ENCODE peak calls at places on chromosome 3, in four cellular contexts. Y, J, I and O are unnamed samples.
A peak's percentile ranks its signal among the peaks of the same experiment; 100 is the strongest.

GRCh38 chr3:157491136-157491535 is 12.1 kb downstream of the VEPH1 start:
- DNase-seq in Y (no peak), J (no peak), I (no peak), O (peak; percentile 5)

GRCh38 chr3:100082108-100082642 is 32.1 kb downstream of the FILIP1L start:
- DNase-seq in Y (no peak), J (no peak), I (no peak), O (no peak)

GRCh38 chr3:171646357-171647133 is 163.7 kb downstream of the PLD1 start:
- DNase-seq in Y (no peak), J (no peak), I (peak; percentile 78), O (peak; percentile 8)

GRCh38 chr3:14418670-14419250 is 16.4 kb downstream of the SLC6A6 start:
- DNase-seq in Y (no peak), J (no peak), I (no peak), O (no peak)

GRCh38 chr3:65878831-65879230 is 159.9 kb downstream of the MAGI1 start:
- DNase-seq in Y (no peak), J (no peak), I (no peak), O (no peak)

GRCh38 chr3:126750760-126751129 is 46.7 kb downstream of the CHCHD6 start:
- DNase-seq in Y (no peak), J (no peak), I (no peak), O (no peak)

GRCh38 chr3:50418845-50419244 is 59.5 kb upstream of the TMEM115 start:
- DNase-seq in Y (no peak), J (no peak), I (peak; percentile 42), O (no peak)

GRCh38 chr3:32360514-32360869 is 31.2 kb upstream of the CMTM7 start:
- DNase-seq in Y (no peak), J (no peak), I (no peak), O (no peak)

GRCh38 chr3:127680146-127680661 is 7.5 kb downstream of the ABTB1 start:
- DNase-seq in Y (no peak), J (no peak), I (no peak), O (no peak)